ENCODE peak calls at places on chromosome 19, in seven cellular contexts. H is mucosa of descending colon, T is lung, B is Panc1, F is tibial nerve, D is fibroblast of the aortic adventitia, X is breast epithelium. R is an unnamed sample.

GRCh38 chr19:52778811-52779210 is 7.8 kb downstream of the ZNF600 start:
- DNase-seq in F (no peak), X (no peak), H (no peak), B (no peak), D (no peak), T (no peak), R (no peak)

GRCh38 chr19:5308471-5309437 is 31.9 kb downstream of the PTPRS start:
- DNase-seq in X (peak; percentile 86), D (peak; percentile 90), F (peak; percentile 55), B (no peak), H (peak; percentile 78), T (peak; percentile 72), R (peak; percentile 67)

GRCh38 chr19:43439183-43440063 is 24.7 kb downstream of the TEX101 start:
- DNase-seq in D (peak; percentile 80), X (no peak), F (no peak), T (no peak), B (no peak), H (no peak), R (peak; percentile 91)

GRCh38 chr19:18009412-18010066 is 1.6 kb downstream of the ARRDC2 start:
- DNase-seq in D (no peak), B (no peak), F (no peak), X (no peak), T (no peak), H (peak; percentile 55), R (no peak)

GRCh38 chr19:14073925-14074838 is 1.6 kb downstream of the MISP3 start:
- DNase-seq in F (no peak), H (peak; percentile 84), T (no peak), X (no peak), D (no peak), B (no peak), R (no peak)

GRCh38 chr19:18257503-18258470 is 16.5 kb downstream of the IQCN start:
- DNase-seq in B (no peak), X (no peak), T (no peak), F (no peak), D (no peak), H (no peak), R (no peak)

GRCh38 chr19:48250290-48251025 is 5.3 kb downstream of the CARD8 start:
- DNase-seq in F (no peak), X (no peak), T (no peak), H (no peak), D (no peak), B (no peak), R (no peak)

GRCh38 chr19:371501-372160 is 27.0 kb upstream of the MIER2 start:
- DNase-seq in D (no peak), H (no peak), B (no peak), F (no peak), X (no peak), T (no peak), R (peak; percentile 35)

GRCh38 chr19:51055866-51056265 is 9.0 kb downstream of the KLK13 start:
- DNase-seq in T (no peak), F (no peak), X (no peak), B (no peak), D (no peak), H (no peak), R (no peak)

GRCh38 chr19:13978721-13979191 is 26.4 kb downstream of the DCAF15 start:
- DNase-seq in B (no peak), T (no peak), H (no peak), F (no peak), D (no peak), X (no peak), R (no peak)

GRCh38 chr19:29499261-29499920 is 26.4 kb upstream of the VSTM2B start:
- DNase-seq in D (no peak), T (no peak), B (no peak), H (no peak), X (no peak), F (no peak), R (no peak)

GRCh38 chr19:1807695-1808394 is 4.2 kb downstream of the ATP8B3 start:
- DNase-seq in H (peak; percentile 48), F (no peak), X (no peak), B (no peak), T (no peak), D (no peak), R (no peak)

GRCh38 chr19:29326849-29327840 is 114.2 kb upstream of the UQCRFS1 start:
- DNase-seq in H (no peak), T (no peak), B (no peak), F (no peak), D (no peak), X (no peak), R (no peak)

GRCh38 chr19:29574518-29574917 is 31.6 kb upstream of the POP4 start:
- DNase-seq in H (no peak), B (no peak), T (no peak), D (no peak), X (no peak), F (no peak), R (no peak)

GRCh38 chr19:52942371-52943133 is 19.3 kb upstream of the ZNF888 start:
- DNase-seq in H (peak; percentile 97), X (peak; percentile 97), T (peak; percentile 94), B (no peak), D (peak; percentile 73), F (peak; percentile 81), R (peak; percentile 76)

GRCh38 chr19:51296331-51297093 is 14.9 kb upstream of the IGLON5 start:
- DNase-seq in T (no peak), X (no peak), D (no peak), H (no peak), F (no peak), B (no peak), R (no peak)

GRCh38 chr19:45824041-45824471 is 8.9 kb upstream of the RSPH6A start:
- DNase-seq in F (no peak), B (no peak), H (no peak), T (no peak), D (no peak), X (peak; percentile 73), R (no peak)

DNA sequence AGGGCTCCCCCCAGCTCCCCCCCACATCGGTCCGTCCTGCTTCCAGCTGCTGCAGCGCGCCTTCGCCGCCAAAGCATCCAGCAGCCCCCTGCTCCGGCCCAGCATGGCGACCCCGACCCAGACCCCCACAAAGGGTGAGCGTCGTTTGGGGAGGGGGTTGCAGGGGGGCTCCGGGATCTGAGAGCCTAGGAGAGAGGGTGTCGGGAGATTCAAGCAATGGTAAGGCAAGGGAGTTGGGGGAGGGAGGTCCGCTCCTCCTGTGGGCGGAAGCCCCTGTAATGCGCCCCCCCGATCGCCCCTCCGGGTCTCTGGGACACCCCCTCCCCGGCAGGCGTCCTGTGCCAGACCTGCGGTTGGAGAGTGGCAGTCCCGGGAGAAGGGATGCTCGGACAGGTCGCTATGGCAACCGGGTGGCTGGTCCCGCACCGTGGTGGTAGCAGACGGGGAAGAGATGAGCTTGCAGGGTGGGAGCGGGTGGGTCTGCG is at the start of gene FXYD7:
- DNase-seq in D (no peak), F (no peak), H (peak; percentile 73), X (no peak), B (no peak), T (no peak), R (no peak)
- TF ChIP-seq CTCF in D (no peak), F (no peak), H (no peak), X (no peak), B (no peak), T (no peak), R (no peak)

GRCh38 chr19:32866061-32866460 is 3.5 kb downstream of the SLC7A9 start:
- DNase-seq in B (no peak), X (no peak), F (no peak), H (no peak), D (no peak), T (no peak), R (no peak)

GRCh38 chr19:32868206-32868950 is 1.2 kb downstream of the SLC7A9 start:
- DNase-seq in X (no peak), T (no peak), H (no peak), F (no peak), B (no peak), D (no peak), R (no peak)

GRCh38 chr19:32864318-32865007 is 5.1 kb downstream of the SLC7A9 start:
- DNase-seq in X (no peak), B (no peak), T (no peak), D (no peak), F (no peak), H (no peak), R (no peak)

GRCh38 chr19:32865326-32865725 is 4.2 kb downstream of the SLC7A9 start:
- DNase-seq in F (no peak), B (no peak), X (no peak), H (no peak), T (no peak), D (no peak), R (no peak)

GRCh38 chr19:32866564-32867265 is 2.9 kb downstream of the SLC7A9 start:
- DNase-seq in X (no peak), T (no peak), D (no peak), B (no peak), H (no peak), F (no peak), R (no peak)
- H3K4me3 ChIP-seq in X (no peak overlapping the region), T (no peak overlapping the region), D (no peak overlapping the region), B (no peak overlapping the region), H (no peak overlapping the region), F (no peak overlapping the region), R (no peak overlapping the region)

DNA sequence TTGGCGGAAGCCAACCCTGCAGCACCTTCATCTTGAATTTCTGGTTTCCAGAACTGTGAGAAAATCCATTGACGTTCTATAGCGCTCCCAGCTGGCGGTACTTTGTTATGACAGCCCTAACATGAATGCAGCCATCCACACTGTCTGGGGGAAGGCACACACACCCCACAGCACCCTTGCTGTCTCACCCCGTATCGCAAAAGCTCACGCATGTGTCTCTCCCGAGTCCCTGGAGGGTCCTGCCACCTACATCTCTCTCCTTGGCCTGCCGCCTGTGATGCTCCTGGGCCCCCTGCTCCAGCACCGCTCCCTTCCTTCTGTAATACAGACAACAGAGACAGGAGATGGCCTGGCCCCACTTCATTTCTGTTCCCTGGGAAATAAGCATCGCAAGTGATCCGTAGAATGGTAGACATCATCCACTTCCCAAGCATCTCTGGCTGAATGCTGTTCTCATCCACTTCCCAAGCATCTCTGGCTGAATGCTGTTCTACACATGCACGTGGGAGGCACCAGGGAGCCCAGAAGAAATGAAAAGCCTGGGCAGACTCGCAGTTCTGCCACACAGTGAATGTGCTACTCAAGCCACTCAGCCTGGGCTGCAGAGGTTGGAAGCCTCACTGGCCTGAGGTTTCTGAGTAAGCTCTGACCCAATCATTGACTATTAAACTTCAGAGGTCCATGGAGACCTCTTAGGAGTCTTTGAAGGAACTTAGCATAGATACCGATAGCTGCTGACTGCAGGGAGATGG is 29.6 kb downstream of the EPN1 start:
- DNase-seq in H (no peak), F (no peak), D (no peak), T (no peak), X (no peak), B (no peak), R (no peak)
- TF ChIP-seq CTCF in H (no peak), F (no peak), D (no peak), T (no peak), X (no peak), B (no peak), R (no peak)

DNA sequence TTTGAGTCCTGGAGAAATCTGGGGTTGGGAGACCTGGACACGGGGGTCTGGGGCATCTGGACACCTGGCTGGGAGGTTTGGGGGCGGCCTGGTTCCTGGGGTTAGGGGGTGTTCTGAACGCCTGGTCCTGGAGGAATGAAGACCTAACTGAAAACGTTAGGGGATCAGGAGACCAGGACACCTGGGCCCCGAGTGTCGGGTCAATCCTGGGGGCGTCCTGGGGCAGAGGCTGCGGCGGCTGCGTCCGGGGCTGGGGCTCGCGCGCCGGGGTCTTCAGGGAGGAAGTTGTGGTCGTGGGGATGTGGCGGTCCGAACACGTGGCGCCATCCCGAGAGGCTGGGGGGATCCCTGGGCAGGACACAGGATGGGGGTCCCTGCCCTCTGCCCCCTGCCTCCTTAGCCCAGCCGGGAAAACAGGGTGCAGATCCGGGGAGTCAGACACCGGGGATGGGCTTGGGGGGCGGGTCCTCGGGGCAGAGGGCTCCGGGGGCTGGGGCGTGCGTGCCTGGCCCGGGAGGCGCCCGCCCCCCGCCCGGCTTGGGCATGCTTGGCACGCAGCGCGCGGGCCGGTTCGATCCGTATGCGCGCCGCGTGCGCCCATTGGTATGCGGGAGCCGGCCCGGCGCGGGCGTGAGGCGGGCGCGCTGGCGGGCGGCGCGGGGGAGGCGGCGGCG is 632 bp downstream of the NPAS1 start:
- DNase-seq in X (no peak), T (no peak), B (no peak), F (no peak), D (no peak), H (no peak), R (no peak)
- H3K4me3 ChIP-seq in X (peak overlapping the region; percentile 65), T (no peak overlapping the region), B (peak overlapping the region; percentile 35), F (peak overlapping the region; percentile 33), D (peak overlapping the region; percentile 48), H (no peak overlapping the region), R (peak overlapping the region; percentile 57)

R was measured in AG10803.